ENCODE peak calls at places on chromosomes 6 and 20, in nine cellular contexts. One of them, this sample, is unnamed.
A peak's percentile ranks its signal among the peaks of the same experiment; 100 is the strongest.

GRCh38 chr20:32636821-32637220 is 36.9 kb downstream of the C20orf203 start:
- DNase-seq in skeletal muscle cell: no peak
- DNase-seq in T-cell: no peak
- DNase-seq in NCI-H1436: no peak
- DNase-seq in stimulated activated CD4-positive, alpha-beta T cell treated with anti-CD3 and anti-CD28 coated beads, Interleukin-2, amount 100 ng/mL, for 48 hours: no peak
- DNase-seq in HS-5: no peak
- DNase-seq in GM12892: no peak
- DNase-seq in HEK293T: no peak
- DNase-seq in T-helper 1 cell: no peak
- DNase-seq in this sample: no peak

GRCh38 chr6:21426841-21427490 is 166.6 kb upstream of the SOX4 start:
- DNase-seq in GM12892: no peak
- DNase-seq in NCI-H1436: no peak
- DNase-seq in stimulated activated CD4-positive, alpha-beta T cell treated with anti-CD3 and anti-CD28 coated beads, Interleukin-2, amount 100 ng/mL, for 48 hours: no peak
- DNase-seq in T-helper 1 cell: no peak
- DNase-seq in skeletal muscle cell: no peak
- DNase-seq in HS-5: no peak
- DNase-seq in T-cell: no peak
- DNase-seq in HEK293T: no peak
- DNase-seq in this sample: peak; percentile 10

GRCh38 chr6:128241221-128241620 is 279.2 kb downstream of the PTPRK start:
- DNase-seq in HS-5: no peak
- DNase-seq in T-helper 1 cell: no peak
- DNase-seq in stimulated activated CD4-positive, alpha-beta T cell treated with anti-CD3 and anti-CD28 coated beads, Interleukin-2, amount 100 ng/mL, for 48 hours: no peak
- DNase-seq in NCI-H1436: no peak
- DNase-seq in GM12892: no peak
- DNase-seq in HEK293T: no peak
- DNase-seq in T-cell: no peak
- DNase-seq in skeletal muscle cell: no peak
- DNase-seq in this sample: no peak

GRCh38 chr6:166569206-166569605 is 17.3 kb downstream of the RAMACL start:
- DNase-seq in HEK293T: no peak
- DNase-seq in NCI-H1436: no peak
- DNase-seq in GM12892: no peak
- DNase-seq in stimulated activated CD4-positive, alpha-beta T cell treated with anti-CD3 and anti-CD28 coated beads, Interleukin-2, amount 100 ng/mL, for 48 hours: no peak
- DNase-seq in T-helper 1 cell: no peak
- DNase-seq in T-cell: no peak
- DNase-seq in skeletal muscle cell: no peak
- DNase-seq in HS-5: no peak
- DNase-seq in this sample: no peak

GRCh38 chr6:131013495-131013894 is 49.5 kb downstream of the EPB41L2 start:
- DNase-seq in T-cell: no peak
- DNase-seq in stimulated activated CD4-positive, alpha-beta T cell treated with anti-CD3 and anti-CD28 coated beads, Interleukin-2, amount 100 ng/mL, for 48 hours: no peak
- DNase-seq in GM12892: no peak
- DNase-seq in NCI-H1436: no peak
- DNase-seq in HS-5: no peak
- DNase-seq in HEK293T: no peak
- DNase-seq in T-helper 1 cell: no peak
- DNase-seq in skeletal muscle cell: peak; percentile 73
- DNase-seq in this sample: peak; percentile 73

GRCh38 chr6:165231581-165232276 is 77.7 kb downstream of the C6orf118 start:
- DNase-seq in T-cell: no peak
- DNase-seq in GM12892: no peak
- DNase-seq in NCI-H1436: no peak
- DNase-seq in T-helper 1 cell: no peak
- DNase-seq in stimulated activated CD4-positive, alpha-beta T cell treated with anti-CD3 and anti-CD28 coated beads, Interleukin-2, amount 100 ng/mL, for 48 hours: no peak
- DNase-seq in skeletal muscle cell: peak; percentile 34
- DNase-seq in HS-5: no peak
- DNase-seq in HEK293T: peak; percentile 36
- DNase-seq in this sample: peak; percentile 80

GRCh38 chr20:10521068-10521834 is 86.1 kb downstream of the SLX4IP start:
- DNase-seq in HS-5: peak; percentile 40
- DNase-seq in NCI-H1436: no peak
- DNase-seq in T-cell: no peak
- DNase-seq in stimulated activated CD4-positive, alpha-beta T cell treated with anti-CD3 and anti-CD28 coated beads, Interleukin-2, amount 100 ng/mL, for 48 hours: no peak
- DNase-seq in GM12892: no peak
- DNase-seq in skeletal muscle cell: peak; percentile 84
- DNase-seq in T-helper 1 cell: no peak
- DNase-seq in HEK293T: no peak
- DNase-seq in this sample: peak; percentile 92

GRCh38 chr6:161476711-161477110 is 202.8 kb upstream of the AGPAT4 start:
- DNase-seq in HS-5: no peak
- DNase-seq in HEK293T: no peak
- DNase-seq in skeletal muscle cell: peak; percentile 45
- DNase-seq in T-cell: no peak
- DNase-seq in NCI-H1436: peak; percentile 3
- DNase-seq in stimulated activated CD4-positive, alpha-beta T cell treated with anti-CD3 and anti-CD28 coated beads, Interleukin-2, amount 100 ng/mL, for 48 hours: no peak
- DNase-seq in T-helper 1 cell: no peak
- DNase-seq in GM12892: no peak
- DNase-seq in this sample: no peak

GRCh38 chr6:161682982-161683381 is 409.1 kb upstream of the AGPAT4 start:
- DNase-seq in GM12892: no peak
- DNase-seq in T-helper 1 cell: no peak
- DNase-seq in stimulated activated CD4-positive, alpha-beta T cell treated with anti-CD3 and anti-CD28 coated beads, Interleukin-2, amount 100 ng/mL, for 48 hours: no peak
- DNase-seq in HEK293T: no peak
- DNase-seq in NCI-H1436: no peak
- DNase-seq in T-cell: no peak
- DNase-seq in HS-5: no peak
- DNase-seq in skeletal muscle cell: no peak
- DNase-seq in this sample: no peak

This sample was measured in LHCN-M2.